ENCODE peak calls at places on chromosomes 13 and 19, in four cellular contexts. L is uterus, K is breast epithelium, Z is ovary. D is an unnamed sample. For H3K27me3, the result is how much of the 10 kb centered on the place peaks cover.

GRCh38 chr13:70604448-70604847 is 496.2 kb upstream of the KLHL1 start:
- DNase-seq in L (no peak), K (no peak), Z (no peak), D (no peak)

GRCh38 chr13:113729329-113730019 is 29.6 kb upstream of the TMEM255B start:
- DNase-seq in L (no peak), K (no peak), Z (no peak), D (peak)

GRCh38 chr19:55014714-55015113 is 23.4 kb downstream of the GP6 start:
- DNase-seq in L (no peak), K (no peak), Z (no peak), D (peak)

GRCh38 chr13:97339019-97339988 is 94.7 kb upstream of the RAP2A start:
- DNase-seq in L (peak), K (no peak), Z (peak), D (no peak)

GRCh38 chr13:27559714-27560113 is 60.6 kb downstream of the LNX2 start:
- DNase-seq in L (no peak), K (no peak), Z (no peak), D (no peak)

GRCh38 chr13:97274782-97275252 is 52.7 kb downstream of the MBNL2 start:
- DNase-seq in L (no peak), K (no peak), Z (no peak), D (no peak)

GRCh38 chr13:43364210-43365041 is 341.0 kb downstream of the DNAJC15 start:
- DNase-seq in L (peak), K (no peak), Z (no peak), D (no peak)

GRCh38 chr13:59677430-59677829 is 486.3 kb downstream of the DIAPH3 start:
- DNase-seq in L (no peak), K (no peak), Z (no peak), D (no peak)

DNA sequence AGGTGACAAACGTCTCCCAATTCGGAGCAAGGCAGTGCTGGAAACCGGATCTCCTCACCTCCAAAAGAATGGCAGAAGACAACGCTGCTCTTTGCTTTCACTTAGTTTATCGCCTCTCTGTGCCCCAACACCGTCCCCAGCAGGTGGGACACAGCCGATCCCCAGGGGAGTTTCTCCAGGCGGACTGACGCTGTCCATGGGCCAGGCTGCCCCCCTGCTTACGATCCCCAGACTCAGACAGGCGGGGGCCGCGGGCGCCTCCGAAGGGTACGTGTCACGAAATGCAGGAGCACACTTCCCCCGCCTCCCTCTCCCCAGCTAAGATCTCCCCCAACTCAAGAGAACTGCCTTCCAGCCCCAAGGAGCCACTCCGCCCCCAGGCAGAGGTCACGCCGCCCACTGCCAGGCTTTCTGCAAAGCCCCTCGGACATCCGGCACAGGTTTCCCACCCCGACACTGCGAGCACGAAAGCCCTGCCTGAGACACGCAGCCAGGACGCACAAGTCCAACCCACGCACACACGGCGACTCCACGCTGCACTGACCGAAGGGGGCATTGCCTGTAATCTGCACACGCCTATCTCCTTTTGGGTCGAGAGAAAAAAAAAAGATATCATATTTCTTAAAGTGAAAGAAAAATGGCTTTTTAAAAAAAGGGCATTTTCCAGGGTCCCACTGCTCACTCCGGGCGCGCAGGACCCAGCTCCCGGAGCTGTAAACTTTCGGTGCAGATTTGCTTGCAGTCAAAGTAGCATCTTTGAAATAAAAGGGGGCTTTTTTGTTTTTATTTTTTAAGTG is 1.9 kb downstream of the SPRY2 start:
- DNase-seq in L (peak), K (peak), Z (peak), D (peak)
- TF ChIP-seq POLR2A in L (no peak), K (no peak), Z (no peak), D (peak)

GRCh38 chr19:4284176-4284958 is 5.3 kb downstream of the SHD start:
- DNase-seq in L (no peak), K (no peak), Z (no peak), D (peak)
- H3K27me3 ChIP-seq in L (under half), K (half or more), Z (under half), D (under half)

GRCh38 chr13:31755803-31756212 is 16.5 kb downstream of the RXFP2 start:
- DNase-seq in L (no peak), K (no peak), Z (no peak), D (no peak)
- H3K4me3 ChIP-seq in L (no peak), K (no peak), Z (no peak), D (no peak)

DNA sequence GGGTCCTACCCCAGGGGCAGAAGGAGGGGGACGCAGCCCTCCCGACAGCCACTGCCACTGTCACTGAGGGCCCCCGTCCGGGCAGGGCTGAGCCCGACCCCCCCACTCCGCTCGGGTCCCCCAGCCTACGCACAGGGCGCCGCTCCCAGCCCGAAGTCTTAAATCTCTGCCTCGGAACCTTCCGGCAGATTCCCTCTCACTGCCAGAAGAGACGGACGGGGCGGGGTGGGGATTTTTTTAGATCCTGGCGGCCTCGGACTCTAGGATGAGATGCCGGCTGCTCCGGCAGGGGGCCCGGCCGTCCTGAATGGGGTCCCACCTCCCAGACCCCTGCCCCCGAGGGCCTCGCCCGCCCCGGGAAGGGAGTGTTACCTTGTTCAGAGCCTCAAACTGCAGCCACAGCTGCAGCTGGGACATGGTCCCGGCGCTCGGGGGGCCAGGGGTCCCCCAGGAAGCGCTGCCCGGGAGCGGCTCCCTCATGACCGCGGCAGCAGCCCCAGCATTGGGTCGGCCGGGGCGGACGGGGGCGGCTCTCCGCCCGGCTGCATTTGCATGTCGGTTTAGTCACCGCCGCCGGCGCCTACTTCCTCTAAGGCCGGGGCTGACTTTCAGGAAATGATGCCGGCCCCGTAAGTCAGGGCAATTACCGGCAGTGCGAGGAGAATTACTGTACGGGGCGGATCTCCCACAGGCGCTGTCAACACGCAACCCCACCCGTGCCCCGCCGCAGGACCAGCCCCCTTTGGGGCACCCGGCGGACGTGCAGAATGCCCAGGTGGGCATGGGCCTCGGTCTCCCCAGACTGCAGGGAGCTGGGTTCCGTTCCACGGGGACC is 28.1 kb downstream of the GPX4 start:
- DNase-seq in L (peak), K (peak), Z (peak), D (peak)
- TF ChIP-seq POLR2A in L (no peak), K (no peak), Z (peak), D (peak)

GRCh38 chr19:7709932-7710460 is 8.1 kb upstream of the FCER2 start:
- DNase-seq in L (no peak), K (no peak), Z (no peak), D (no peak)

GRCh38 chr19:7704280-7705060 is 2.5 kb upstream of the FCER2 start:
- DNase-seq in L (no peak), K (no peak), Z (no peak), D (no peak)

GRCh38 chr19:7705387-7706187 is 3.7 kb upstream of the FCER2 start:
- DNase-seq in L (no peak), K (peak), Z (no peak), D (no peak)

GRCh38 chr19:7706188-7706530 is 4.2 kb upstream of the FCER2 start:
- DNase-seq in L (no peak), K (no peak), Z (no peak), D (no peak)

DNA sequence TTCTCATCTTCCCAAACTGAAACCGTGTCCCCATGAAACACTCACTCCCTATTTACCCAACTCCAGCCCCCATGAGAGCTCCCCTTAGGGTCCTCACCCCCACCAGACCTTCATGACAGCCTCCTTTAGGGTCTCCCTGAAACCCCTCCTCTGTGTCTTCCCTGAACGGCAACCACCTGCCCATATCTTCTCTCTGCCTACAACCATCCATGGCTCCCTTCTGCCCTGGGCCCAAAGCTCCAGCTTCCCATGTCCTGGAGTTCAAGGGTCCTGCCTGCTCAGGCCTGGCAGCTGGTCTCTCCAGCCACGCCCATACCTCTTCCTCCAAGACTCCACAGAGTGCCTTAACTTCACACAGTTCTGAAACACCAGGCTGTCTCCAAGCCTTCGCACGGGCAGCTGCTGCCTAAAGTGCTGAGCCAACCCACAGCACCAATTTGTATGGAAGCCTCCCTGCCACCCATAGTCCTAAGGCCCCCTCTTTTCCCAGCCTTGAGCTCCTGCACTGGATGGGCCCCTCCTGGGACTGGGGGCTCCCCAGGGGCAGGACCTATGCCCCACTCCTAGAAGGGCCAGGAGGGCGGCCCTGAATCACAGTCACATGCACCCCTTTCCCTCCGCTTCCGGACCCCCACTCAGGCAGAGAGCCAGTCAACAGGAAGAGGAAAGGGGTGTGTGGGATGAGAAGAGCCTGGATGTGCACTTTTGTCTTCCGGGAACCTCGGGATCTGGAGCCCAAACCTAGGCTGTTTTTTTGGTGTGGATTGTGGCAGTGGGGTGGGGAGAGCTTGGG is 4.9 kb upstream of the FCER2 start:
- DNase-seq in L (no peak), K (no peak), Z (no peak), D (no peak)
- H3K27me3 ChIP-seq in L (under half), K (under half), Z (under half), D (under half)